ENCODE peak calls at places on chromosomes 12 and 14, in six cellular contexts. C is IMR-90, F is mesendoderm, G is mesenchymal stem cell, M is H9, J is H1. O is an unnamed sample.

GRCh38 chr12:18752280-18752920 is 14.5 kb downstream of the CAPZA3 start:
- DNase-seq in F (peak; percentile 99), M (peak; percentile 73), C (peak; percentile 95), G (peak; percentile 95), J (peak; percentile 7), O (no peak)

GRCh38 chr12:121861549-121862254 is 3.0 kb upstream of the HPD start:
- DNase-seq in M (no peak), C (peak; percentile 38), F (peak; percentile 36), J (no peak), G (peak; percentile 69), O (no peak)

GRCh38 chr12:27463826-27464554 is 17.5 kb downstream of the SMCO2 start:
- DNase-seq in G (peak; percentile 18), F (no peak), M (no peak), J (no peak), C (peak; percentile 42), O (no peak)

GRCh38 chr14:36604757-36605505 is 22.5 kb upstream of the NKX2-8 start:
- DNase-seq in F (peak; percentile 91), G (peak; percentile 74), C (peak; percentile 66), J (no peak), M (peak; percentile 69), O (peak; percentile 84)

GRCh38 chr12:100017056-100017455 is 32.3 kb upstream of the ANKS1B start:
- DNase-seq in G (peak; percentile 15), J (no peak), C (no peak), F (no peak), M (no peak), O (no peak)

GRCh38 chr12:106978035-106978800 is 8.7 kb downstream of the MTERF2 start:
- DNase-seq in F (no peak), C (no peak), G (no peak), M (no peak), J (no peak), O (no peak)

GRCh38 chr14:102805454-102805891 is 28.2 kb downstream of the TRAF3 start:
- DNase-seq in M (peak; percentile 54), J (no peak), C (peak; percentile 70), F (peak; percentile 72), G (peak; percentile 87), O (no peak)

GRCh38 chr12:70543444-70543843 is 93.8 kb downstream of the PTPRB start:
- DNase-seq in M (no peak), C (peak; percentile 94), J (no peak), G (peak; percentile 95), F (peak; percentile 46), O (no peak)

GRCh38 chr12:46430340-46430948 is 57.9 kb upstream of the SLC38A2 start:
- DNase-seq in F (peak; percentile 85), M (no peak), C (peak; percentile 89), J (no peak), G (peak; percentile 79), O (no peak)

GRCh38 chr14:68789002-68789797 is 3.7 kb downstream of the ZFP36L1 start:
- DNase-seq in G (peak; percentile 75), F (peak; percentile 86), J (no peak), M (peak; percentile 84), C (peak; percentile 74), O (no peak)

GRCh38 chr14:59336078-59336477 is 129.1 kb downstream of the GPR135 start:
- DNase-seq in M (no peak), J (no peak), F (no peak), G (peak; percentile 41), C (no peak), O (no peak)

GRCh38 chr12:619346-619745 is 43.9 kb downstream of the NINJ2 start:
- DNase-seq in M (no peak), F (no peak), G (no peak), J (no peak), C (no peak), O (no peak)

GRCh38 chr12:95956557-95957145 is 13.5 kb downstream of the AMDHD1 start:
- DNase-seq in F (no peak), M (no peak), J (no peak), C (no peak), G (no peak), O (no peak)

GRCh38 chr14:36582011-36582873 is at the start of gene NKX2-8:
- DNase-seq in J (no peak), G (no peak), C (no peak), F (peak; percentile 47), M (peak; percentile 67), O (no peak)

GRCh38 chr12:49632986-49633702 is 9.8 kb downstream of the PRPF40B start:
- DNase-seq in J (no peak), G (no peak), F (no peak), C (no peak), M (no peak), O (no peak)

GRCh38 chr12:53981652-53982565 is 3.0 kb upstream of the HOXC10 start:
- DNase-seq in C (no peak), G (no peak), J (no peak), M (no peak), F (no peak), O (no peak)

GRCh38 chr12:49108958-49109404 is 1.7 kb downstream of the LMBR1L start:
- DNase-seq in J (no peak), M (no peak), F (no peak), C (peak; percentile 20), G (peak; percentile 60), O (no peak)

GRCh38 chr12:23536293-23536692 is 413.2 kb downstream of the SOX5 start:
- DNase-seq in C (no peak), F (no peak), M (no peak), J (no peak), G (no peak), O (no peak)

GRCh38 chr14:72965249-72965648 is 39.0 kb downstream of the DCAF4 start:
- DNase-seq in M (no peak), J (no peak), F (no peak), C (peak; percentile 62), G (peak; percentile 57), O (no peak)

GRCh38 chr12:77167801-77168200 is 102.4 kb upstream of the E2F7 start:
- DNase-seq in M (no peak), G (no peak), F (no peak), C (no peak), J (no peak), O (no peak)

GRCh38 chr14:51447411-51447810 is 204.3 kb upstream of the FRMD6 start:
- DNase-seq in F (no peak), J (no peak), G (no peak), C (no peak), M (no peak), O (no peak)

GRCh38 chr12:47651368-47652254 is 54.2 kb downstream of the RPAP3 start:
- DNase-seq in M (peak; percentile 65), C (peak; percentile 66), F (peak; percentile 72), J (no peak), G (peak; percentile 76), O (peak; percentile 17)

GRCh38 chr14:105526781-105527380 is 498 bp downstream of the TMEM121 start:
- DNase-seq in G (no peak), C (no peak), F (no peak), J (no peak), M (no peak), O (no peak)
- H3K9ac ChIP-seq in G (peak overlapping the region; percentile 36), C (peak overlapping the region; percentile 46), F (no peak overlapping the region), J (no peak overlapping the region), M (no peak overlapping the region), O (peak overlapping the region; percentile 83)

GRCh38 chr14:95523818-95524448 is 7.5 kb upstream of the SYNE3 start:
- DNase-seq in F (no peak), C (peak; percentile 89), M (no peak), G (peak; percentile 88), J (no peak), O (no peak)

GRCh38 chr14:95522116-95522515 is 5.7 kb upstream of the SYNE3 start:
- DNase-seq in M (no peak), F (no peak), C (no peak), J (no peak), G (no peak), O (no peak)

GRCh38 chr14:95524706-95525512 is 8.5 kb upstream of the SYNE3 start:
- DNase-seq in C (peak; percentile 71), F (peak; percentile 64), J (no peak), M (no peak), G (peak; percentile 50), O (no peak)

GRCh38 chr14:95522556-95522955 is 6.1 kb upstream of the SYNE3 start:
- DNase-seq in J (no peak), M (no peak), F (no peak), G (no peak), C (no peak), O (no peak)

GRCh38 chr14:95523051-95523817 is 6.8 kb upstream of the SYNE3 start:
- DNase-seq in F (peak; percentile 47), M (no peak), C (peak; percentile 55), G (peak; percentile 82), J (no peak), O (no peak)
- H2BK15ac ChIP-seq in F (no peak overlapping the region), M (no peak overlapping the region), C (peak overlapping the region; percentile 71), G (no peak overlapping the region), J (no peak overlapping the region), O (no peak overlapping the region)

GRCh38 chr14:100076133-100076532 is 10.9 kb downstream of the EVL start:
- DNase-seq in C (peak; percentile 40), G (peak; percentile 65), M (peak; percentile 81), F (peak; percentile 94), J (peak; percentile 17), O (no peak)

GRCh38 chr14:100071545-100071944 is 6.3 kb downstream of the EVL start:
- DNase-seq in M (no peak), G (no peak), C (no peak), F (no peak), J (no peak), O (no peak)

GRCh38 chr14:100070310-100070709 is 5.1 kb downstream of the EVL start:
- DNase-seq in G (no peak), F (no peak), C (no peak), J (no peak), M (no peak), O (no peak)

GRCh38 chr14:100074431-100075100 is 9.3 kb downstream of the EVL start:
- DNase-seq in J (no peak), C (no peak), M (no peak), F (no peak), G (no peak), O (no peak)

DNA sequence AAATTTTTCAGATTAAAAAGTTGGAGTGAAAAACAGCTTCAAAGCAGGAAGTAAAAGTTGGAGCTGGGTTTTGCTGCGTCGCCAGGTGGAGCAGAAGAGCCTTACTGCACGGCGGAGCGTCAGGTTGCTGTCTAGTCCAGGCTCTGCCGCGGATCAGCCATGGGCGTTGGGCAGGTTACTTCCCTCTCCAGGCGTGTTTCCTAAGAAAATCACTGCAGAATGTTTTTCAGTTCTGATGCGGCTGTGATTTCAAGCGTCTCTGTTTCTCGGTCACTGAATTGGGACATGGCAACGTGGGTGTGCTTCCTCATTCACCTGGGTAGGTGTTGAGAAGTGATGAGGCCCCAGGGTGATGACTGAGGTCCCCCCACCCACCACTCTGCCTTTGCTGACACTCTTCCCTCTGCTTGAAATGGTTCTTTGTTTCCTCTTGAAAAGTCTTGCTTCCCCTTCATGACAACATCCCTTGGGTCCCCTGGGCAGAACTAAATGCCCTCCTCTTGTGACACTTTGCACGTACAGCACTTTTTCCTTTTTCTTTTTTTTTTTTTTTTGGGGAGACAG is 7.6 kb downstream of the EVL start:
- DNase-seq in M (no peak), C (no peak), J (no peak), G (no peak), F (no peak), O (no peak)
- H3K9ac ChIP-seq in M (no peak overlapping the region), C (no peak overlapping the region), J (no peak overlapping the region), G (no peak overlapping the region), F (no peak overlapping the region), O (no peak overlapping the region)

DNA sequence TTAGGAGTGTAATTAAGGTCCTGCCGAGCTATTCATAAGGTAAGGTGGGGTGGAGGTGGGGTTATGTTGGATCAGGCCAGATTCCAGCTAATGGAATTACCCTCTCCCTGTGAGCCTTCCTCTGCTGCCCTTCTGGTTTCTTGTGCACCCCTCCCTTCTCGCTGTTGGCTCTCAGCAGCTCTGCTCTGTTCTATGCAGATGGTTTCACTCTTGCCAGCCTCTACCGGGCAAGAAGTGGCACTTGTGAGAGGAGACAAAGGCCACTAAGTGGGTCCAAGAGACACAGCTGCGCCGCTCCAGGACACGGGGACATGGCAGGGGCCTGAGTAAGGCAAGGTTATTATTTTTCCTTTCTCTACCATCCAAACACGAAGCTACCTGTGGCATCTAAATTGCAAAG is 334.4 kb downstream of the EMP1 start:
- DNase-seq in F (no peak), G (no peak), M (no peak), J (no peak), C (no peak), O (no peak)
- H2BK15ac ChIP-seq in F (no peak overlapping the region), G (no peak overlapping the region), M (no peak overlapping the region), J (no peak overlapping the region), C (no peak overlapping the region), O (no peak overlapping the region)